ENCODE peak calls at places on chromosomes 6 and 20, in seven cellular contexts. Y is uterus; S is EL; Z is stimulated activated naive CD4-positive, alpha-beta T cell; I is naive thymus-derived CD8-positive, alpha-beta T cell; E is adipocyte; O is ureter. P is an unnamed sample.

GRCh38 chr20:63686492-63687321 is 9.7 kb upstream of the TNFRSF6B start:
- DNase-seq in S (peak), I (no peak), E (peak), Z (no peak), O (peak), Y (peak), P (peak)

GRCh38 chr20:21234816-21235215 is 68.3 kb upstream of the XRN2 start:
- DNase-seq in Z (no peak), I (no peak), O (peak), S (no peak), E (no peak), Y (no peak), P (no peak)

GRCh38 chr20:8151371-8151770 is 19.3 kb downstream of the PLCB1 start:
- DNase-seq in Y (no peak), O (no peak), E (no peak), Z (no peak), S (no peak), I (no peak), P (no peak)

GRCh38 chr6:110039364-110039995 is 61.4 kb downstream of the GPR6 start:
- DNase-seq in I (peak), Z (peak), E (peak), S (peak), O (peak), Y (peak), P (peak)

GRCh38 chr6:6330407-6330806 is 9.9 kb upstream of the F13A1 start:
- DNase-seq in O (no peak), E (no peak), Y (no peak), I (no peak), Z (no peak), S (no peak), P (no peak)

GRCh38 chr20:24034820-24035219 is 46.2 kb upstream of the GGTLC1 start:
- DNase-seq in O (peak), I (no peak), Z (no peak), S (no peak), E (peak), Y (no peak), P (no peak)

GRCh38 chr6:44842616-44843015 is 455.1 kb downstream of the CDC5L start:
- DNase-seq in S (no peak), Z (no peak), Y (no peak), O (no peak), I (no peak), E (no peak), P (no peak)

GRCh38 chr6:34237316-34237721 is 646 bp downstream of the HMGA1 start:
- DNase-seq in E (peak), S (no peak), I (no peak), Y (no peak), Z (peak), O (peak), P (no peak)

GRCh38 chr6:80445752-80446151 is 339.3 kb downstream of the BCKDHB start:
- DNase-seq in I (no peak), Y (no peak), O (no peak), Z (no peak), S (no peak), E (no peak), P (no peak)

GRCh38 chr6:158408552-158409130 is 96.4 kb downstream of the TULP4 start:
- DNase-seq in S (peak), I (no peak), O (no peak), Z (no peak), E (peak), Y (peak), P (peak)

GRCh38 chr20:32017711-32018251 is 7.5 kb downstream of the CCM2L start:
- DNase-seq in I (peak), S (no peak), Y (no peak), O (no peak), Z (no peak), E (no peak), P (no peak)

GRCh38 chr20:50404419-50405234 is 105.6 kb upstream of the PTPN1 start:
- DNase-seq in O (no peak), Y (no peak), S (no peak), Z (no peak), E (no peak), I (no peak), P (no peak)

GRCh38 chr6:132298344-132298949 is 102.8 kb downstream of the MOXD1 start:
- DNase-seq in O (no peak), E (peak), I (no peak), Z (no peak), Y (peak), S (peak), P (peak)

GRCh38 chr20:46333136-46333991 is 25.1 kb upstream of the CDH22 start:
- DNase-seq in Y (no peak), Z (no peak), O (no peak), S (no peak), I (no peak), E (no peak), P (no peak)

GRCh38 chr20:9294081-9294480 is 220.3 kb upstream of the LAMP5 start:
- DNase-seq in E (peak), O (no peak), Y (no peak), S (peak), Z (no peak), I (no peak), P (peak)

GRCh38 chr6:1856381-1856780 is 246.7 kb downstream of the FOXC1 start:
- DNase-seq in I (no peak), Z (no peak), E (peak), Y (peak), O (no peak), S (peak), P (peak)

GRCh38 chr20:44805335-44805734 is 5.0 kb downstream of the RIMS4 start:
- DNase-seq in I (no peak), O (no peak), S (no peak), E (no peak), Z (no peak), Y (no peak), P (no peak)

GRCh38 chr6:104126621-104127020 is 733.1 kb downstream of the HACE1 start:
- DNase-seq in Z (no peak), E (peak), I (no peak), S (no peak), Y (no peak), O (no peak), P (no peak)

GRCh38 chr6:77512554-77512953 is 49.3 kb upstream of the HTR1B start:
- DNase-seq in E (no peak), Z (no peak), Y (no peak), S (no peak), O (no peak), I (no peak), P (no peak)

GRCh38 chr20:50618537-50618936 is 72.8 kb downstream of the RIPOR3 start:
- DNase-seq in S (no peak), I (no peak), Z (no peak), Y (no peak), O (no peak), E (no peak), P (no peak)

GRCh38 chr6:105646391-105646867 is 243.5 kb upstream of the PREP start:
- DNase-seq in O (no peak), I (no peak), E (no peak), Y (no peak), Z (no peak), S (peak), P (peak)

GRCh38 chr6:21922086-21922485 is 328.5 kb downstream of the SOX4 start:
- DNase-seq in E (no peak), S (peak), I (no peak), Z (no peak), O (no peak), Y (no peak), P (peak)

GRCh38 chr6:170178561-170179477 is 112.1 kb downstream of the DLL1 start:
- DNase-seq in O (no peak), Y (peak), I (no peak), E (peak), S (peak), Z (no peak), P (peak)

GRCh38 chr20:47353697-47354387 is 2.7 kb downstream of the ZMYND8 start:
- DNase-seq in S (no peak), O (no peak), I (no peak), Y (no peak), Z (no peak), E (no peak), P (no peak)